ENCODE peak calls at places on chromosomes 13 and 19, in five cellular contexts. T, H, U, W and I are unnamed samples.

GRCh38 chr19:19403373-19403901 is 2.0 kb upstream of the GATAD2A start:
- ATAC-seq in U (no peak), T (no peak), W (no peak), H (no peak), I (peak; percentile 21)

GRCh38 chr19:38250821-38251563 is 5.2 kb downstream of the PPP1R14A start:
- ATAC-seq in U (no peak), T (no peak), H (peak; percentile 71), W (no peak), I (no peak)

GRCh38 chr19:47247308-47247990 is 8.9 kb upstream of the CCDC9 start:
- ATAC-seq in W (no peak), H (no peak), U (no peak), T (peak; percentile 13), I (no peak)

GRCh38 chr19:15091918-15092753 is 10.1 kb downstream of the OR1I1 start:
- ATAC-seq in W (peak; percentile 23), H (no peak), U (peak; percentile 74), T (peak; percentile 79), I (no peak)

GRCh38 chr19:50669319-50670101 is 20.3 kb downstream of the C19orf81 start:
- ATAC-seq in T (peak; percentile 55), H (no peak), U (no peak), W (no peak), I (no peak)

GRCh38 chr13:95987841-95988240 is 65.4 kb downstream of the UGGT2 start:
- ATAC-seq in W (no peak), H (no peak), U (no peak), T (no peak), I (no peak)

GRCh38 chr13:97298816-97299215 is 76.7 kb downstream of the MBNL2 start:
- ATAC-seq in H (no peak), T (no peak), W (no peak), U (no peak), I (no peak)

GRCh38 chr19:4449022-4449825 is 8.4 kb downstream of the UBXN6 start:
- ATAC-seq in H (peak; percentile 73), T (no peak), U (no peak), W (no peak), I (no peak)

GRCh38 chr19:424546-424945 is 15.6 kb upstream of the C2CD4C start:
- ATAC-seq in T (no peak), W (no peak), U (no peak), H (no peak), I (no peak)

GRCh38 chr19:47124937-47125668 is 5.5 kb upstream of the SAE1 start:
- ATAC-seq in W (peak; percentile 50), T (peak; percentile 75), U (peak; percentile 60), H (peak; percentile 74), I (peak; percentile 55)

GRCh38 chr19:6481541-6482342 is at the start of gene DENND1C:
- ATAC-seq in T (peak; percentile 74), W (peak; percentile 91), H (no peak), U (peak; percentile 88), I (peak; percentile 91)

GRCh38 chr19:27774827-27775226 is 1438.1 kb downstream of the UQCRFS1 start:
- ATAC-seq in T (no peak), W (no peak), U (no peak), H (no peak), I (no peak)

GRCh38 chr13:113023694-113024430 is 54.8 kb downstream of the MCF2L start:
- ATAC-seq in W (no peak), H (no peak), U (no peak), T (no peak), I (no peak)

GRCh38 chr13:76685938-76686337 is 200.3 kb downstream of the KCTD12 start:
- ATAC-seq in T (no peak), H (no peak), W (no peak), U (no peak), I (no peak)

GRCh38 chr13:60969659-60970058 is 446.0 kb downstream of the PCDH20 start:
- ATAC-seq in T (no peak), H (peak; percentile 86), W (no peak), U (no peak), I (no peak)

GRCh38 chr13:26179344-26179743 is 42.8 kb downstream of the RNF6 start:
- ATAC-seq in T (no peak), W (no peak), H (peak; percentile 53), U (no peak), I (no peak)

GRCh38 chr13:40595693-40596092 is 70.7 kb downstream of the FOXO1 start:
- ATAC-seq in U (no peak), T (no peak), H (no peak), W (no peak), I (no peak)